ENCODE peak calls at places on chromosomes 2 and 18, in ten cellular contexts. One of them, this sample, is unnamed.

GRCh38 chr2:185161701-185162100 is 563.4 kb downstream of the ZNF804A start:
- DNase-seq in breast epithelium: no peak
- DNase-seq in mesenchymal stem cell: no peak
- DNase-seq in IMR-90: no peak
- DNase-seq in MM.1S: no peak
- DNase-seq in OCI-LY7: no peak
- DNase-seq in heart left ventricle: no peak
- DNase-seq in Peyer's patch: no peak
- DNase-seq in PC-3: no peak
- DNase-seq in osteoblast: no peak
- DNase-seq in this sample: no peak

GRCh38 chr18:64002581-64002980 is 32.7 kb downstream of the SERPINB8 start:
- DNase-seq in osteoblast: no peak
- DNase-seq in MM.1S: no peak
- DNase-seq in OCI-LY7: no peak
- DNase-seq in breast epithelium: no peak
- DNase-seq in Peyer's patch: no peak
- DNase-seq in PC-3: no peak
- DNase-seq in heart left ventricle: no peak
- DNase-seq in mesenchymal stem cell: no peak
- DNase-seq in IMR-90: no peak
- DNase-seq in this sample: no peak

GRCh38 chr2:24981742-24982141 is 10.0 kb upstream of the DNAJC27 start:
- DNase-seq in heart left ventricle: no peak
- DNase-seq in osteoblast: no peak
- DNase-seq in Peyer's patch: no peak
- DNase-seq in MM.1S: no peak
- DNase-seq in breast epithelium: no peak
- DNase-seq in IMR-90: peak; percentile 9
- DNase-seq in mesenchymal stem cell: no peak
- DNase-seq in OCI-LY7: no peak
- DNase-seq in PC-3: no peak
- DNase-seq in this sample: no peak

GRCh38 chr18:51030537-51031258 is 685 bp downstream of the SMAD4 start:
- DNase-seq in MM.1S: peak; percentile 65
- DNase-seq in mesenchymal stem cell: peak; percentile 65
- DNase-seq in OCI-LY7: peak; percentile 55
- DNase-seq in IMR-90: peak; percentile 26
- DNase-seq in heart left ventricle: peak; percentile 88
- DNase-seq in Peyer's patch: peak; percentile 87
- DNase-seq in PC-3: peak; percentile 37
- DNase-seq in osteoblast: peak; percentile 93
- DNase-seq in breast epithelium: peak; percentile 61
- DNase-seq in this sample: peak; percentile 70

GRCh38 chr18:13366977-13367892 is 148.7 kb downstream of the LDLRAD4 start:
- DNase-seq in Peyer's patch: no peak
- DNase-seq in heart left ventricle: no peak
- DNase-seq in mesenchymal stem cell: no peak
- DNase-seq in osteoblast: peak; percentile 51
- DNase-seq in OCI-LY7: no peak
- DNase-seq in IMR-90: no peak
- DNase-seq in MM.1S: no peak
- DNase-seq in PC-3: no peak
- DNase-seq in breast epithelium: no peak
- DNase-seq in this sample: no peak

GRCh38 chr2:233111427-233111826 is 51.3 kb downstream of the INPP5D start:
- DNase-seq in Peyer's patch: no peak
- DNase-seq in breast epithelium: peak; percentile 3
- DNase-seq in MM.1S: no peak
- DNase-seq in OCI-LY7: no peak
- DNase-seq in IMR-90: no peak
- DNase-seq in PC-3: no peak
- DNase-seq in heart left ventricle: no peak
- DNase-seq in osteoblast: no peak
- DNase-seq in mesenchymal stem cell: no peak
- DNase-seq in this sample: no peak

GRCh38 chr2:30235859-30236535 is 4.7 kb downstream of the LBH start:
- DNase-seq in OCI-LY7: no peak
- DNase-seq in heart left ventricle: no peak
- DNase-seq in breast epithelium: no peak
- DNase-seq in osteoblast: no peak
- DNase-seq in Peyer's patch: no peak
- DNase-seq in MM.1S: no peak
- DNase-seq in mesenchymal stem cell: no peak
- DNase-seq in IMR-90: no peak
- DNase-seq in PC-3: no peak
- DNase-seq in this sample: no peak

GRCh38 chr2:213021971-213022899 is 129.2 kb downstream of the IKZF2 start:
- DNase-seq in osteoblast: peak; percentile 77
- DNase-seq in mesenchymal stem cell: peak; percentile 17
- DNase-seq in Peyer's patch: no peak
- DNase-seq in heart left ventricle: no peak
- DNase-seq in PC-3: peak; percentile 59
- DNase-seq in breast epithelium: no peak
- DNase-seq in MM.1S: no peak
- DNase-seq in IMR-90: peak; percentile 75
- DNase-seq in OCI-LY7: no peak
- DNase-seq in this sample: no peak

GRCh38 chr2:164871404-164871803 is 29.8 kb upstream of the COBLL1 start:
- DNase-seq in PC-3: no peak
- DNase-seq in breast epithelium: no peak
- DNase-seq in MM.1S: no peak
- DNase-seq in osteoblast: no peak
- DNase-seq in OCI-LY7: no peak
- DNase-seq in IMR-90: no peak
- DNase-seq in heart left ventricle: no peak
- DNase-seq in Peyer's patch: no peak
- DNase-seq in mesenchymal stem cell: no peak
- DNase-seq in this sample: no peak

GRCh38 chr2:164873096-164873670 is 31.6 kb upstream of the COBLL1 start:
- DNase-seq in PC-3: no peak
- DNase-seq in OCI-LY7: no peak
- DNase-seq in Peyer's patch: no peak
- DNase-seq in MM.1S: no peak
- DNase-seq in osteoblast: peak; percentile 32
- DNase-seq in IMR-90: no peak
- DNase-seq in breast epithelium: no peak
- DNase-seq in heart left ventricle: no peak
- DNase-seq in mesenchymal stem cell: no peak
- DNase-seq in this sample: no peak

GRCh38 chr2:164877927-164878326 is 36.3 kb upstream of the COBLL1 start:
- DNase-seq in OCI-LY7: no peak
- DNase-seq in mesenchymal stem cell: no peak
- DNase-seq in Peyer's patch: no peak
- DNase-seq in IMR-90: no peak
- DNase-seq in breast epithelium: no peak
- DNase-seq in osteoblast: no peak
- DNase-seq in MM.1S: no peak
- DNase-seq in PC-3: no peak
- DNase-seq in heart left ventricle: no peak
- DNase-seq in this sample: no peak

GRCh38 chr2:164877169-164877568 is 35.5 kb upstream of the COBLL1 start:
- DNase-seq in mesenchymal stem cell: no peak
- DNase-seq in Peyer's patch: no peak
- DNase-seq in OCI-LY7: no peak
- DNase-seq in MM.1S: no peak
- DNase-seq in IMR-90: no peak
- DNase-seq in heart left ventricle: no peak
- DNase-seq in PC-3: no peak
- DNase-seq in breast epithelium: no peak
- DNase-seq in osteoblast: no peak
- DNase-seq in this sample: no peak

GRCh38 chr2:164875334-164876205 is 33.9 kb upstream of the COBLL1 start:
- DNase-seq in MM.1S: no peak
- DNase-seq in Peyer's patch: no peak
- DNase-seq in heart left ventricle: no peak
- DNase-seq in IMR-90: no peak
- DNase-seq in breast epithelium: no peak
- DNase-seq in OCI-LY7: no peak
- DNase-seq in PC-3: no peak
- DNase-seq in mesenchymal stem cell: no peak
- DNase-seq in osteoblast: no peak
- DNase-seq in this sample: no peak
- H3K4me1 ChIP-seq in MM.1S: no peaks in the 10 kb centered on the region
- H3K4me1 ChIP-seq in Peyer's patch: no peaks in the 10 kb centered on the region
- H3K4me1 ChIP-seq in heart left ventricle: no peaks in the 10 kb centered on the region
- H3K4me1 ChIP-seq in IMR-90: no peaks in the 10 kb centered on the region
- H3K4me1 ChIP-seq in breast epithelium: no peaks in the 10 kb centered on the region
- H3K4me1 ChIP-seq in OCI-LY7: no peaks in the 10 kb centered on the region
- H3K4me1 ChIP-seq in PC-3: peaks cover 8% of the 10 kb centered on the region
- H3K4me1 ChIP-seq in mesenchymal stem cell: no peaks in the 10 kb centered on the region
- H3K4me1 ChIP-seq in osteoblast: no peaks in the 10 kb centered on the region
- H3K4me1 ChIP-seq in this sample: no peaks in the 10 kb centered on the region

GRCh38 chr2:54984476-54984875 is 65.8 kb downstream of the RTN4 start:
- DNase-seq in breast epithelium: no peak
- DNase-seq in IMR-90: no peak
- DNase-seq in mesenchymal stem cell: no peak
- DNase-seq in OCI-LY7: no peak
- DNase-seq in osteoblast: no peak
- DNase-seq in Peyer's patch: no peak
- DNase-seq in MM.1S: no peak
- DNase-seq in PC-3: peak; percentile 84
- DNase-seq in heart left ventricle: no peak
- DNase-seq in this sample: no peak

GRCh38 chr2:54983345-54984235 is 66.7 kb downstream of the RTN4 start:
- DNase-seq in breast epithelium: no peak
- DNase-seq in osteoblast: no peak
- DNase-seq in IMR-90: no peak
- DNase-seq in MM.1S: no peak
- DNase-seq in mesenchymal stem cell: peak; percentile 43
- DNase-seq in Peyer's patch: no peak
- DNase-seq in heart left ventricle: no peak
- DNase-seq in OCI-LY7: no peak
- DNase-seq in PC-3: peak; percentile 92
- DNase-seq in this sample: no peak

GRCh38 chr2:54979645-54980044 is 70.6 kb downstream of the RTN4 start:
- DNase-seq in heart left ventricle: no peak
- DNase-seq in mesenchymal stem cell: no peak
- DNase-seq in osteoblast: no peak
- DNase-seq in Peyer's patch: no peak
- DNase-seq in OCI-LY7: no peak
- DNase-seq in breast epithelium: peak; percentile 65
- DNase-seq in PC-3: peak; percentile 85
- DNase-seq in IMR-90: no peak
- DNase-seq in MM.1S: no peak
- DNase-seq in this sample: peak; percentile 74

GRCh38 chr2:54977149-54977548 is 73.1 kb downstream of the RTN4 start:
- DNase-seq in heart left ventricle: no peak
- DNase-seq in PC-3: no peak
- DNase-seq in Peyer's patch: no peak
- DNase-seq in mesenchymal stem cell: peak; percentile 58
- DNase-seq in breast epithelium: no peak
- DNase-seq in IMR-90: no peak
- DNase-seq in MM.1S: peak; percentile 89
- DNase-seq in osteoblast: no peak
- DNase-seq in OCI-LY7: peak; percentile 29
- DNase-seq in this sample: no peak

DNA sequence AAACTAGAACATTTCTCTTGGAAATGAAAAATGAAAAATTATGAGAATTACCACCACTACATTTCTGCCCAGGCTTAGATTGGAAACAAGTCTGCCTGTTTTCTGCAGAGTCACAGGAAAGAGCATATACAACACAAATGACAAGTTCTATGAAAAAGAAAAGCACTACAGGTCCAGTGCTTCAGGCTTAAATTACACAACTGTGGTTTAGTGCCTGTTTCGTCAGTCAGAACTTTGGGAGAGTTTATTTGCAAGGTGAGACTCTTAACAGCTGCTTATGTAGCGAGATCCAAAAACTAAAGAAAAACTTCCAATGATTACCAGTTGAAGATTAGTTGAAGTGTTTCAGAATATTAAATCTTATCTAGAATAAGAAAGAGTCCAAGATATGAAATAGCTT is 68.8 kb downstream of the RTN4 start:
- DNase-seq in PC-3: no peak
- DNase-seq in IMR-90: no peak
- DNase-seq in heart left ventricle: no peak
- DNase-seq in osteoblast: no peak
- DNase-seq in mesenchymal stem cell: no peak
- DNase-seq in MM.1S: no peak
- DNase-seq in Peyer's patch: no peak
- DNase-seq in breast epithelium: no peak
- DNase-seq in OCI-LY7: no peak
- DNase-seq in this sample: no peak
- H3K4me1 ChIP-seq in PC-3: peaks cover 63% of the 10 kb centered on the region
- H3K4me1 ChIP-seq in IMR-90: peaks cover 16% of the 10 kb centered on the region
- H3K4me1 ChIP-seq in heart left ventricle: peaks cover under 1% of the 10 kb centered on the region
- H3K4me1 ChIP-seq in osteoblast: peaks cover 33% of the 10 kb centered on the region
- H3K4me1 ChIP-seq in mesenchymal stem cell: peaks cover 1% of the 10 kb centered on the region
- H3K4me1 ChIP-seq in MM.1S: peaks cover 13% of the 10 kb centered on the region
- H3K4me1 ChIP-seq in Peyer's patch: no peaks in the 10 kb centered on the region
- H3K4me1 ChIP-seq in breast epithelium: peaks cover 23% of the 10 kb centered on the region
- H3K4me1 ChIP-seq in OCI-LY7: peaks cover 8% of the 10 kb centered on the region
- H3K4me1 ChIP-seq in this sample: peaks cover 23% of the 10 kb centered on the region

DNA sequence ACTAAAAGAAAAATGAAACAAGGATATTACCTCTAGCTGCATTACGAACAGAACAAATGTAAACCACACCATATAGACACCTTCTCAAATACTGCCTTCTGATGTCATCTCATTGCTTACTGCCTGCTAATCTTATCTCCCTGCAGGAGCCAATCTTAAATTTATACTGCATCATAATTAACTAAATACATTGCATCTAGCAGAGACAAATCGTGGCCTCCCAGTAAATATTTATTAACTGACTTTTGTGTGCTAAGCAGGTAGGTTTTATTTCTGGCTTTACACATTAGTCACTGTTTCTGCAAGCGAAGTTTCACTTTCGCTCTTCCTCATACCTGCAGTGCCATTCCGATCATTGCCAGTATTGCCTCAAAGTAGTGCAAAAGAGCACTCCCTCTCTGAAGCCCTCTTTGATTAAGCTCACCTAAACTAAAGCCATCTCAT is 67.5 kb downstream of the SPATS2L start:
- DNase-seq in heart left ventricle: no peak
- DNase-seq in mesenchymal stem cell: no peak
- DNase-seq in osteoblast: no peak
- DNase-seq in PC-3: peak; percentile 66
- DNase-seq in MM.1S: peak; percentile 87
- DNase-seq in OCI-LY7: peak; percentile 41
- DNase-seq in breast epithelium: no peak
- DNase-seq in Peyer's patch: peak; percentile 52
- DNase-seq in IMR-90: no peak
- DNase-seq in this sample: no peak
- H3K4me1 ChIP-seq in heart left ventricle: peaks cover 14% of the 10 kb centered on the region
- H3K4me1 ChIP-seq in mesenchymal stem cell: peaks cover 16% of the 10 kb centered on the region
- H3K4me1 ChIP-seq in osteoblast: peaks cover 31% of the 10 kb centered on the region
- H3K4me1 ChIP-seq in PC-3: peaks cover 54% of the 10 kb centered on the region
- H3K4me1 ChIP-seq in MM.1S: peaks cover 52% of the 10 kb centered on the region
- H3K4me1 ChIP-seq in OCI-LY7: no peaks in the 10 kb centered on the region
- H3K4me1 ChIP-seq in breast epithelium: peaks cover 8% of the 10 kb centered on the region
- H3K4me1 ChIP-seq in Peyer's patch: peaks cover 4% of the 10 kb centered on the region
- H3K4me1 ChIP-seq in IMR-90: peaks cover 21% of the 10 kb centered on the region
- H3K4me1 ChIP-seq in this sample: peaks cover 20% of the 10 kb centered on the region

DNA sequence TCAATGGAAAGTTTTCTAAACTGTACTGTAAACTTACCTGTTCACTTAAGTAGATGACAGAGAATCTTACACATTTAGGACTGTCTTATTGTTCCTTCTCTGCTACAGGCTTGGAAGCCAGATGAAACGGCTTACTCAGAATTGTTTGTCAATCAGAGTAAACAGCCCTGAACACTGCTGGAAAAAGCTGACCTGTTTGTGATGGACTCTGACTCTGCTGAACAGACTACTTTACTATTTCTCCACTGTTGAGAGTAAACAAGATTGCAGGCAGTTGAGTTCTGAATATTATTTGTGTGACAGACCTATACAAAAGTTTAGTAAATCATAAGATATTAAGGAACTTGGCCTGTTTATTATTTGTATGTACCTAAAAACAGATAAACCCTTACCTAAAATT is 99.0 kb downstream of the NOL10 start:
- DNase-seq in OCI-LY7: no peak
- DNase-seq in breast epithelium: no peak
- DNase-seq in heart left ventricle: no peak
- DNase-seq in IMR-90: no peak
- DNase-seq in osteoblast: no peak
- DNase-seq in MM.1S: no peak
- DNase-seq in PC-3: no peak
- DNase-seq in mesenchymal stem cell: peak; percentile 45
- DNase-seq in Peyer's patch: no peak
- DNase-seq in this sample: no peak
- H3K4me1 ChIP-seq in OCI-LY7: no peaks in the 10 kb centered on the region
- H3K4me1 ChIP-seq in breast epithelium: no peaks in the 10 kb centered on the region
- H3K4me1 ChIP-seq in heart left ventricle: no peaks in the 10 kb centered on the region
- H3K4me1 ChIP-seq in IMR-90: peaks cover 2% of the 10 kb centered on the region
- H3K4me1 ChIP-seq in osteoblast: peaks cover 4% of the 10 kb centered on the region
- H3K4me1 ChIP-seq in MM.1S: no peaks in the 10 kb centered on the region
- H3K4me1 ChIP-seq in PC-3: peaks cover 28% of the 10 kb centered on the region
- H3K4me1 ChIP-seq in mesenchymal stem cell: peaks cover 10% of the 10 kb centered on the region
- H3K4me1 ChIP-seq in Peyer's patch: no peaks in the 10 kb centered on the region
- H3K4me1 ChIP-seq in this sample: no peaks in the 10 kb centered on the region